ENCODE peak calls at places on chromosomes 11 and 22, in nine cellular contexts. One of them, this sample, is unnamed.

GRCh38 chr22:42711895-42712837 is 8.5 kb downstream of the A4GALT start:
- DNase-seq in transverse colon: no peak
- DNase-seq in ovary: no peak
- DNase-seq in adrenal gland: peak; percentile 79
- DNase-seq in heart left ventricle: peak; percentile 43
- DNase-seq in right lobe of liver: no peak
- DNase-seq in HCT116: no peak
- DNase-seq in body of pancreas: no peak
- DNase-seq in Peyer's patch: no peak
- DNase-seq in this sample: peak; percentile 76

GRCh38 chr22:36457688-36458450 is 23.6 kb downstream of the TXN2 start:
- DNase-seq in transverse colon: no peak
- DNase-seq in ovary: peak; percentile 52
- DNase-seq in adrenal gland: peak; percentile 63
- DNase-seq in heart left ventricle: peak; percentile 86
- DNase-seq in right lobe of liver: no peak
- DNase-seq in HCT116: no peak
- DNase-seq in body of pancreas: peak; percentile 66
- DNase-seq in Peyer's patch: no peak
- DNase-seq in this sample: peak; percentile 81

GRCh38 chr11:5604896-5605295 is 8.5 kb downstream of the TRIM6 start:
- DNase-seq in transverse colon: no peak
- DNase-seq in ovary: no peak
- DNase-seq in adrenal gland: no peak
- DNase-seq in heart left ventricle: no peak
- DNase-seq in right lobe of liver: no peak
- DNase-seq in HCT116: no peak
- DNase-seq in body of pancreas: no peak
- DNase-seq in Peyer's patch: no peak
- DNase-seq in this sample: no peak

GRCh38 chr11:73563539-73564200 is 34.2 kb downstream of the FAM168A start:
- DNase-seq in transverse colon: no peak
- DNase-seq in ovary: no peak
- DNase-seq in adrenal gland: no peak
- DNase-seq in heart left ventricle: no peak
- DNase-seq in right lobe of liver: no peak
- DNase-seq in HCT116: no peak
- DNase-seq in body of pancreas: no peak
- DNase-seq in Peyer's patch: no peak
- DNase-seq in this sample: no peak

GRCh38 chr11:114080219-114080618 is 20.7 kb downstream of the ZBTB16 start:
- DNase-seq in transverse colon: no peak
- DNase-seq in ovary: no peak
- DNase-seq in adrenal gland: no peak
- DNase-seq in heart left ventricle: peak; percentile 52
- DNase-seq in right lobe of liver: no peak
- DNase-seq in HCT116: no peak
- DNase-seq in body of pancreas: no peak
- DNase-seq in Peyer's patch: peak; percentile 44
- DNase-seq in this sample: no peak

GRCh38 chr11:99693941-99694492 is 673.3 kb downstream of the CNTN5 start:
- DNase-seq in transverse colon: no peak
- DNase-seq in ovary: no peak
- DNase-seq in adrenal gland: peak; percentile 18
- DNase-seq in heart left ventricle: no peak
- DNase-seq in right lobe of liver: no peak
- DNase-seq in HCT116: no peak
- DNase-seq in body of pancreas: peak; percentile 6
- DNase-seq in Peyer's patch: no peak
- DNase-seq in this sample: no peak

GRCh38 chr11:76175731-76176303 is 30.5 kb downstream of the WNT11 start:
- DNase-seq in transverse colon: no peak
- DNase-seq in ovary: no peak
- DNase-seq in adrenal gland: no peak
- DNase-seq in heart left ventricle: no peak
- DNase-seq in right lobe of liver: no peak
- DNase-seq in HCT116: no peak
- DNase-seq in body of pancreas: no peak
- DNase-seq in Peyer's patch: no peak
- DNase-seq in this sample: no peak

GRCh38 chr11:68643576-68643975 is 40.8 kb upstream of the GAL start:
- DNase-seq in transverse colon: no peak
- DNase-seq in ovary: no peak
- DNase-seq in adrenal gland: no peak
- DNase-seq in heart left ventricle: no peak
- DNase-seq in right lobe of liver: no peak
- DNase-seq in HCT116: peak; percentile 8
- DNase-seq in body of pancreas: no peak
- DNase-seq in Peyer's patch: no peak
- DNase-seq in this sample: no peak

GRCh38 chr22:16801088-16801487 is 24.1 kb downstream of the XKR3 start:
- DNase-seq in transverse colon: no peak
- DNase-seq in ovary: no peak
- DNase-seq in adrenal gland: no peak
- DNase-seq in heart left ventricle: no peak
- DNase-seq in right lobe of liver: no peak
- DNase-seq in HCT116: no peak
- DNase-seq in body of pancreas: no peak
- DNase-seq in Peyer's patch: no peak
- DNase-seq in this sample: no peak

GRCh38 chr11:65438257-65439151 is 15.9 kb downstream of the NEAT1 start:
- DNase-seq in transverse colon: no peak
- DNase-seq in ovary: no peak
- DNase-seq in adrenal gland: peak; percentile 9
- DNase-seq in heart left ventricle: peak; percentile 3
- DNase-seq in right lobe of liver: no peak
- DNase-seq in HCT116: no peak
- DNase-seq in body of pancreas: no peak
- DNase-seq in Peyer's patch: no peak
- DNase-seq in this sample: no peak

GRCh38 chr11:129428027-129428426 is 52.4 kb downstream of the BARX2 start:
- DNase-seq in transverse colon: no peak
- DNase-seq in ovary: no peak
- DNase-seq in adrenal gland: no peak
- DNase-seq in heart left ventricle: no peak
- DNase-seq in right lobe of liver: no peak
- DNase-seq in HCT116: no peak
- DNase-seq in body of pancreas: no peak
- DNase-seq in Peyer's patch: no peak
- DNase-seq in this sample: no peak

GRCh38 chr11:101354801-101355200 is 225.2 kb upstream of the PGR start:
- DNase-seq in transverse colon: no peak
- DNase-seq in ovary: no peak
- DNase-seq in adrenal gland: no peak
- DNase-seq in heart left ventricle: no peak
- DNase-seq in right lobe of liver: no peak
- DNase-seq in HCT116: no peak
- DNase-seq in body of pancreas: no peak
- DNase-seq in Peyer's patch: no peak
- DNase-seq in this sample: no peak

GRCh38 chr11:125621995-125622394 is 3.0 kb upstream of the CHEK1 start:
- DNase-seq in transverse colon: no peak
- DNase-seq in ovary: no peak
- DNase-seq in adrenal gland: no peak
- DNase-seq in heart left ventricle: no peak
- DNase-seq in right lobe of liver: no peak
- DNase-seq in HCT116: no peak
- DNase-seq in body of pancreas: no peak
- DNase-seq in Peyer's patch: no peak
- DNase-seq in this sample: no peak

GRCh38 chr11:78427615-78428272 is 10.1 kb upstream of the GAB2 start:
- DNase-seq in transverse colon: no peak
- DNase-seq in ovary: no peak
- DNase-seq in adrenal gland: no peak
- DNase-seq in heart left ventricle: no peak
- DNase-seq in right lobe of liver: no peak
- DNase-seq in HCT116: no peak
- DNase-seq in body of pancreas: no peak
- DNase-seq in Peyer's patch: no peak
- DNase-seq in this sample: no peak
- TF ChIP-seq POLR2A in transverse colon: no peak
- TF ChIP-seq POLR2A in ovary: no peak
- TF ChIP-seq POLR2A in adrenal gland: no peak
- TF ChIP-seq POLR2A in heart left ventricle: no peak
- TF ChIP-seq POLR2A in right lobe of liver: no peak
- TF ChIP-seq POLR2A in HCT116: no peak
- TF ChIP-seq POLR2A in body of pancreas: no peak
- TF ChIP-seq POLR2A in Peyer's patch: no peak
- TF ChIP-seq POLR2A in this sample: no peak

GRCh38 chr11:61127991-61128390 is 25.7 kb downstream of the CD5 start:
- DNase-seq in transverse colon: no peak
- DNase-seq in ovary: no peak
- DNase-seq in adrenal gland: no peak
- DNase-seq in heart left ventricle: no peak
- DNase-seq in right lobe of liver: no peak
- DNase-seq in HCT116: no peak
- DNase-seq in body of pancreas: no peak
- DNase-seq in Peyer's patch: no peak
- DNase-seq in this sample: no peak
- H3K4me1 ChIP-seq in transverse colon: peaks cover 5% of the 10 kb centered on the region
- H3K4me1 ChIP-seq in ovary: peaks cover 9% of the 10 kb centered on the region
- H3K4me1 ChIP-seq in adrenal gland: peaks cover 13% of the 10 kb centered on the region
- H3K4me1 ChIP-seq in heart left ventricle: peaks cover 4% of the 10 kb centered on the region
- H3K4me1 ChIP-seq in right lobe of liver: no peaks in the 10 kb centered on the region
- H3K4me1 ChIP-seq in HCT116: peaks cover 28% of the 10 kb centered on the region
- H3K4me1 ChIP-seq in body of pancreas: peaks cover 16% of the 10 kb centered on the region
- H3K4me1 ChIP-seq in Peyer's patch: peaks cover 35% of the 10 kb centered on the region
- H3K4me1 ChIP-seq in this sample: peaks cover 15% of the 10 kb centered on the region

GRCh38 chr11:107928767-107929507 is 689 bp downstream of the RAB39A start:
- DNase-seq in transverse colon: peak; percentile 10
- DNase-seq in ovary: no peak
- DNase-seq in adrenal gland: peak; percentile 27
- DNase-seq in heart left ventricle: peak; percentile 21
- DNase-seq in right lobe of liver: peak; percentile 19
- DNase-seq in HCT116: no peak
- DNase-seq in body of pancreas: peak; percentile 11
- DNase-seq in Peyer's patch: no peak
- DNase-seq in this sample: peak; percentile 78

GRCh38 chr11:107927559-107927958 is 689 bp upstream of the RAB39A start:
- DNase-seq in transverse colon: no peak
- DNase-seq in ovary: no peak
- DNase-seq in adrenal gland: no peak
- DNase-seq in heart left ventricle: no peak
- DNase-seq in right lobe of liver: no peak
- DNase-seq in HCT116: no peak
- DNase-seq in body of pancreas: no peak
- DNase-seq in Peyer's patch: no peak
- DNase-seq in this sample: no peak

GRCh38 chr11:107931206-107931605 is 3.0 kb downstream of the RAB39A start:
- DNase-seq in transverse colon: no peak
- DNase-seq in ovary: no peak
- DNase-seq in adrenal gland: no peak
- DNase-seq in heart left ventricle: no peak
- DNase-seq in right lobe of liver: no peak
- DNase-seq in HCT116: no peak
- DNase-seq in body of pancreas: no peak
- DNase-seq in Peyer's patch: no peak
- DNase-seq in this sample: no peak

GRCh38 chr11:107928046-107928766 is at the start of gene RAB39A:
- DNase-seq in transverse colon: peak; percentile 89
- DNase-seq in ovary: peak; percentile 19
- DNase-seq in adrenal gland: peak; percentile 95
- DNase-seq in heart left ventricle: peak; percentile 81
- DNase-seq in right lobe of liver: peak; percentile 81
- DNase-seq in HCT116: peak; percentile 90
- DNase-seq in body of pancreas: peak; percentile 93
- DNase-seq in Peyer's patch: peak; percentile 94
- DNase-seq in this sample: peak; percentile 94

DNA sequence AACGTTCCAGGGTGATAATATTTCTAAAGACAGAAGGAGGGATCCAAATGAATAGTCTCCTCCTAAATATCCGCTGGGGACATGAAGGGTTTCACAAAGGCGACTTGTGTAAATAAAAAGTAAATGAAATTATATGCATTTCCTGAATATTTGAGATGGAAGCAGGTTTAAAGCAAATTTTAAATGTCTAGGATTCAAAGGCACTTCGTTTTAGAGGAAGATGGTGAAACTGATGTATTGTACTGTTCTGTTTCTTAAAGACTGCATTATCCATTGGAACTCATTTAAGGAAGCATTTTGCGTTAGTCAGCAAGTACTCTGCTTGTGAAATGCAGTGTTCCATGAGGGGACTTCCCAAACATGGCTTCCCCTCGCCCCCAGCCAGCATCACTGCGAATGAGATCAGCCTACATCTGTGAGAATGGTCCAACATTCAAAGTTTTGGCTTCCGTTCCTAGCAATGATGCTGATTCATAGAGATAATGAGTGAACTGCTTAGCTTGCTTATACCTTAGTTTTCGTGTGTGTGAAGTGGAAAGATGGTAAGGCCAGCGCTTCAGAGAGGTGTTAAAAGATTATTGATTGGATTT is 1.5 kb downstream of the RAB39A start:
- DNase-seq in transverse colon: no peak
- DNase-seq in ovary: no peak
- DNase-seq in adrenal gland: peak; percentile 22
- DNase-seq in heart left ventricle: no peak
- DNase-seq in right lobe of liver: peak; percentile 25
- DNase-seq in HCT116: no peak
- DNase-seq in body of pancreas: no peak
- DNase-seq in Peyer's patch: no peak
- DNase-seq in this sample: no peak
- H3K4me3 ChIP-seq in transverse colon: no peak overlapping the region
- H3K4me3 ChIP-seq in ovary: no peak overlapping the region
- H3K4me3 ChIP-seq in adrenal gland: no peak overlapping the region
- H3K4me3 ChIP-seq in heart left ventricle: no peak overlapping the region
- H3K4me3 ChIP-seq in right lobe of liver: no peak overlapping the region
- H3K4me3 ChIP-seq in HCT116: no peak overlapping the region
- H3K4me3 ChIP-seq in body of pancreas: no peak overlapping the region
- H3K4me3 ChIP-seq in Peyer's patch: peak overlapping the region; percentile 58
- H3K4me3 ChIP-seq in this sample: peak overlapping the region; percentile 75

GRCh38 chr11:64357904-64358535 is 942 bp upstream of the RPS6KA4 start:
- DNase-seq in transverse colon: peak; percentile 32
- DNase-seq in ovary: no peak
- DNase-seq in adrenal gland: no peak
- DNase-seq in heart left ventricle: no peak
- DNase-seq in right lobe of liver: no peak
- DNase-seq in HCT116: no peak
- DNase-seq in body of pancreas: no peak
- DNase-seq in Peyer's patch: no peak
- DNase-seq in this sample: no peak

GRCh38 chr11:64359712-64360402 is 895 bp downstream of the RPS6KA4 start:
- DNase-seq in transverse colon: peak; percentile 22
- DNase-seq in ovary: no peak
- DNase-seq in adrenal gland: no peak
- DNase-seq in heart left ventricle: no peak
- DNase-seq in right lobe of liver: no peak
- DNase-seq in HCT116: no peak
- DNase-seq in body of pancreas: peak; percentile 23
- DNase-seq in Peyer's patch: peak; percentile 52
- DNase-seq in this sample: no peak

GRCh38 chr11:64358536-64358906 is 441 bp upstream of the RPS6KA4 start:
- DNase-seq in transverse colon: no peak
- DNase-seq in ovary: no peak
- DNase-seq in adrenal gland: no peak
- DNase-seq in heart left ventricle: no peak
- DNase-seq in right lobe of liver: no peak
- DNase-seq in HCT116: no peak
- DNase-seq in body of pancreas: no peak
- DNase-seq in Peyer's patch: no peak
- DNase-seq in this sample: no peak

GRCh38 chr11:64360403-64360980 is 1.5 kb downstream of the RPS6KA4 start:
- DNase-seq in transverse colon: no peak
- DNase-seq in ovary: no peak
- DNase-seq in adrenal gland: no peak
- DNase-seq in heart left ventricle: no peak
- DNase-seq in right lobe of liver: no peak
- DNase-seq in HCT116: no peak
- DNase-seq in body of pancreas: no peak
- DNase-seq in Peyer's patch: no peak
- DNase-seq in this sample: no peak

GRCh38 chr11:64358907-64359711 is at the start of gene RPS6KA4:
- DNase-seq in transverse colon: peak; percentile 73
- DNase-seq in ovary: peak; percentile 61
- DNase-seq in adrenal gland: no peak
- DNase-seq in heart left ventricle: peak; percentile 73
- DNase-seq in right lobe of liver: peak; percentile 73
- DNase-seq in HCT116: no peak
- DNase-seq in body of pancreas: peak; percentile 77
- DNase-seq in Peyer's patch: peak; percentile 48
- DNase-seq in this sample: peak; percentile 92
- TF ChIP-seq POLR2A in transverse colon: peak; percentile 42
- TF ChIP-seq POLR2A in ovary: peak; percentile 15
- TF ChIP-seq POLR2A in adrenal gland: peak; percentile 21
- TF ChIP-seq POLR2A in heart left ventricle: no peak
- TF ChIP-seq POLR2A in right lobe of liver: peak; percentile 68
- TF ChIP-seq POLR2A in HCT116: peak; percentile 68
- TF ChIP-seq POLR2A in body of pancreas: peak; percentile 32
- TF ChIP-seq POLR2A in Peyer's patch: peak; percentile 74
- TF ChIP-seq POLR2A in this sample: no peak